ENCODE peak calls at places on chromosomes 4 and X, in four cellular contexts. E, P, H and V are unnamed samples.

GRCh38 chr4:92333056-92333455 is 29.3 kb downstream of the GRID2 start:
- DNase-seq in E (no peak), P (no peak), H (peak; percentile 47), V (no peak)

GRCh38 chr4:151302432-151302831 is 23.0 kb downstream of the SH3D19 start:
- DNase-seq in E (no peak), P (no peak), H (no peak), V (no peak)

GRCh38 chr4:76620723-76621463 is 185.9 kb downstream of the SHROOM3 start:
- DNase-seq in E (no peak), P (no peak), H (no peak), V (no peak)

GRCh38 chrX:150482537-150483217 is 85.7 kb upstream of the MTM1 start:
- DNase-seq in E (no peak), P (no peak), H (no peak), V (no peak)

GRCh38 chrX:37905436-37906147 is 58.2 kb upstream of the DYNLT3 start:
- DNase-seq in E (no peak), P (no peak), H (no peak), V (peak; percentile 14)

GRCh38 chrX:27599928-27600327 is 9.8 kb downstream of the DCAF8L2 start:
- DNase-seq in E (no peak), P (no peak), H (no peak), V (no peak)

GRCh38 chr4:80459918-80460473 is 124.5 kb downstream of the CFAP299 start:
- DNase-seq in E (no peak), P (no peak), H (no peak), V (no peak)

GRCh38 chr4:79209822-79210635 is 115.8 kb downstream of the NAA11 start:
- DNase-seq in E (peak; percentile 38), P (no peak), H (no peak), V (no peak)

GRCh38 chr4:102623622-102624021 is 122.5 kb downstream of the NFKB1 start:
- DNase-seq in E (peak; percentile 52), P (no peak), H (no peak), V (no peak)

GRCh38 chr4:113941836-113942235 is 37.6 kb downstream of the ARSJ start:
- DNase-seq in E (no peak), P (no peak), H (no peak), V (no peak)

GRCh38 chr4:95314573-95314972 is 234.2 kb downstream of the UNC5C start:
- DNase-seq in E (no peak), P (no peak), H (no peak), V (no peak)

GRCh38 chr4:10721616-10722015 is 37.0 kb upstream of the CLNK start:
- DNase-seq in E (no peak), P (no peak), H (no peak), V (no peak)

GRCh38 chrX:1486749-1487361 is 34.1 kb upstream of the ASMTL start:
- DNase-seq in E (no peak), P (no peak), H (peak; percentile 79), V (peak; percentile 36)

GRCh38 chr4:42824278-42824977 is 68.1 kb upstream of the GRXCR1 start:
- DNase-seq in E (no peak), P (no peak), H (no peak), V (no peak)

GRCh38 chr4:80781436-80781835 is 249.1 kb upstream of the BMP3 start:
- DNase-seq in E (no peak), P (no peak), H (no peak), V (no peak)

GRCh38 chrX:134836497-134836968 is 154.3 kb upstream of the SMIM10 start:
- DNase-seq in E (peak; percentile 73), P (no peak), H (no peak), V (no peak)

GRCh38 chr4:168151313-168151712 is 59.0 kb downstream of the ANXA10 start:
- DNase-seq in E (no peak), P (no peak), H (no peak), V (no peak)

GRCh38 chrX:107714196-107714811 is 61.3 kb downstream of the TSC22D3 start:
- DNase-seq in E (no peak), P (no peak), H (no peak), V (no peak)

GRCh38 chrX:28787206-28787605 is 200.0 kb downstream of the IL1RAPL1 start:
- DNase-seq in E (no peak), P (no peak), H (no peak), V (no peak)

GRCh38 chr4:159508917-159509500 is 406.1 kb downstream of the RAPGEF2 start:
- DNase-seq in E (no peak), P (no peak), H (no peak), V (no peak)

GRCh38 chr4:88244821-88245579 is 39.4 kb downstream of the PPM1K start:
- DNase-seq in E (no peak), P (no peak), H (no peak), V (no peak)

GRCh38 chrX:2628751-2629315 is 62.3 kb upstream of the CD99 start:
- DNase-seq in E (peak; percentile 73), P (no peak), H (no peak), V (no peak)

GRCh38 chr4:150619032-150619431 is 37.1 kb downstream of the MAB21L2 start:
- DNase-seq in E (no peak), P (no peak), H (no peak), V (no peak)

GRCh38 chr4:154490589-154491340 is 834 bp downstream of the DCHS2 start:
- DNase-seq in E (no peak), P (no peak), H (peak; percentile 66), V (peak; percentile 28)

GRCh38 chrX:84188320-84188834 is 378 bp upstream of the RPS6KA6 start:
- DNase-seq in E (peak; percentile 80), P (no peak), H (peak; percentile 58), V (peak; percentile 46)
- TF ChIP-seq CTCF in E (no peak), P (no peak), H (no peak), V (no peak)

DNA sequence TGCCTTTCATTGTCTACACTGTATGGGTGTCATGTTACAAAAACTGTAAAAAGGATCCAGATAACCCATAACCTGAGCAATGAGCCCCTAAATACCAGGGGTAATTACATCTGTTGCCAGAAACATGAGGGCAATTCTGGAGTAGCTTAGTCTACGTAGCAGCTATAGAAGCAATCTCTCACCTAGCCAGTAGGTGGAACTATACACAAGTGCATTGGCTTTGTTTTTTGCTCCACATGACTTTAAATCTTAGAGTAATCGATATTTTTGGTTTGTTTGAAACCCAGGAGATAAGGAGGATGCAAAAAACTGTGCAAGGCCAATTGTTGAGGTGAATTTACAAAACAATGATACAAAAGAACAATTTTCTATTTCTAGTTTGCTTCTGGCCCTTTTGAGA is 57.5 kb downstream of the GPR82 start:
- DNase-seq in E (no peak), P (no peak), H (no peak), V (no peak)
- TF ChIP-seq POLR2A in E (no peak), P (no peak), H (no peak), V (no peak)

DNA sequence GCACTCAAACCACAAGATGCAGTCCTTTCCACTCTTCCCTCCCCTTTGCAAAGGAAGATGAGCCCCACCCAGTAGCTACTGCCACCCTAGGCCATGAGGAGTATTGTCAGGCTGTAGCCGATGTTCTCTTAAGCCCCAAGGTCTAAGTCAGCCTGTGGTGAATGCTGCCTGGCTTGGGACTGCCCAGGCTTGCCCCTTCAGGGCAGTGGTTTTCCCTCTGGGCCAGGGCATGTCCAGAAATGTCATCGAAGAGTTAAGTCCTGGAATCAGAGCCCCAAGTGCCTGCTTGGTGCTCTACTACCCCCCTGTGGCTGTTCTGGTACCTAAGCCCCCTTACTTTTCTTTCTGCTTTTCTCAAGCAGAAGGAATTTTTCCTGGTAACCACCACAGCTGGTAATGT is 11.8 kb upstream of the PGK1 start:
- DNase-seq in E (no peak), P (no peak), H (no peak), V (no peak)
- TF ChIP-seq CTCF in E (no peak), P (peak; percentile 40), H (no peak), V (no peak)

DNA sequence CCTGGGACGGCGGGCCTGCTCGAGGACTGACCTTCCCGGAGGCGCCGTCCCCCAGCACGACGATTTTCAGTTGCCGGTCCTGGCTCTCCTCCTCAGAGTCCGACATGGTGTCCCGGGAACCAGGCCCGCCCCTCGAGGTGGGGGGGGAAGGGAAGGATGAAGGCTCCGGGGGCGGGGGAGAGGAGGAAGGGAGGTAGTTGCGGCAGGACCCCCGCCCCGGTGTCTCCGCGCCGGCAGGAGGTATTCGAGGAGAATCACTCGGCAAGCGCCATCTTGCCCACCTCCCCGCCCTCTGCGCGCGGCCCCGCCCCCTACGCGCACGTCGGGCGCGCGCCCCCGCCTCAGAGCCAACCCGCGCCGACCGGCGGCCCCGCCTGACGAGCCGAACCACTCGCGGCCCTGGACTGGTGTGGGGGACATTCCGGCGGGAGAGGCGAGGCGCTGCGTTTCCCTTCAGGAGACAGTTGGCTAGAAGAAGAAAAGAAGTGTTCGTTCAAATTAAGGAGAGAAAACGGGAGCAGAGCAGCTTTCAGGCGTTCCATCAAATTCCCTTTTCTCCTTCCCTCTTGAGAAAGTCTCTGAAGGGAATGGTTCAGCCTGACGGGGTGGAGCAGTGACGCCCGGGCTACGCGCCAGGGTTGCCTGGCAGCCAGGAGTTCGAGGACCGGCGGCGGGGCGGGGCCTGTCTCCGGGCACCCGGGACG is at the start of gene RAB28:
- DNase-seq in E (peak; percentile 98), P (peak; percentile 77), H (peak; percentile 97), V (peak; percentile 94)
- TF ChIP-seq POLR2A in E (peak; percentile 38), P (no peak), H (no peak), V (peak; percentile 70)

GRCh38 chrX:31298881-31299280 is 227.0 kb upstream of the FTHL17 start:
- DNase-seq in E (no peak), P (no peak), H (no peak), V (no peak)

GRCh38 chrX:31294475-31294874 is 222.6 kb upstream of the FTHL17 start:
- DNase-seq in E (no peak), P (no peak), H (no peak), V (no peak)

GRCh38 chrX:31301203-31301602 is 229.4 kb upstream of the FTHL17 start:
- DNase-seq in E (no peak), P (no peak), H (no peak), V (no peak)

GRCh38 chrX:31301941-31302340 is 230.1 kb upstream of the FTHL17 start:
- DNase-seq in E (no peak), P (no peak), H (no peak), V (no peak)

DNA sequence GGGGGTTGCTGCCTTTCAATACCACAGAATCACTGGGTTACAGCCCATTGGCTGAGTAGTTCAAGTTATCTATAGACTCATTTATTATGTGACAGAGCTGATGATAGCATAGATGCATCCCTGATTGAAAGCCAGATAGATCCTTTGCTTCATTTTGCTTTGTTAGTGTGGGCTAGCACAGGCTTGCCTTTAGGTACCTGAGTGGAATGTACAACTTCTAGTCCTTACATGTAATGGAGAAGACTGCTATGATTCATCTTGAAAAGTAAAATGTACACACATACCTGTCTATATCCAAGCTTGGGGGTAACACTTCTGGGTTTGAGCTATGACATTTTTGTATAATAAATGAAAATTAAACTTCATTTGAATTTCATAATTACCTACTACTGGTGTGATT is 226.0 kb upstream of the FTHL17 start:
- DNase-seq in E (no peak), P (no peak), H (no peak), V (no peak)
- TF ChIP-seq CTCF in E (no peak), P (no peak), H (no peak), V (no peak)

DNA sequence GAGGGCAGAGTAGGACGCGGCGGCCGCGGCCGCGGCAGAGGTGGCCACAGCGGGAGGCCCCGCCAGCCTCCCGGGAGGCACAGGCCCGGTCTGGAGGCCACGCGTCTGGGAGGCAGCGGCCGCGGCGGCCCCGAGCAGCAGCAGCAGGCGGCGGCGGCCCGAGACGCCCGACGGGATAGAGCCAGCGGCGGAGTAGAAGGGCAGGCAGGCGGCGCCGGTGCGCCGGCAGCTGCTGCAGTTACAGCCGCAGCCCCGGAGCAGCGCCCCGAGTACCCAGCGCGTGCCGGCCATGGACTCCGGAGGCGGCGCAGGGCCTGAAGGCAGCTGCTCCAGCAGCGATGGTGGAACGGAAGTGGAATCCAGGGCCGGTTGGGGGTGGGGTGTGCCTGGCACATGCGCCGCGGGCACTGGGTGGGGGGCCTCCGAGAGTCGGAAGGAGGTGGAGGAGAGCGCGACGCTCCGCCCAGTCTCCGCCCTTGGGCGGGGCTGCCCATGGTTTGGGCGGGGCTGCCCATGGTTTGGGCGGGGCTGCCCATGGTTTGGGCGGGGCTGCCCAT is at the start of gene GRSF1:
- DNase-seq in E (peak; percentile 95), P (peak; percentile 73), H (peak; percentile 98), V (peak; percentile 92)
- TF ChIP-seq POLR2A in E (no peak), P (no peak), H (no peak), V (peak; percentile 20)